ENCODE peak calls at places on chromosomes 3 and 15, in seven cellular contexts. V, Z, O, A, C, S and R are unnamed samples.

GRCh38 chr3:160090653-160091052 is 102.0 kb downstream of the IL12A start:
- DNase-seq in O (no peak), A (no peak), V (no peak), Z (no peak), C (no peak), S (no peak), R (no peak)

GRCh38 chr3:13497386-13497785 is 17.3 kb downstream of the HDAC11 start:
- DNase-seq in V (no peak), O (no peak), A (no peak), Z (no peak), S (no peak), C (no peak), R (peak; percentile 4)

GRCh38 chr3:14375192-14375591 is 27.2 kb upstream of the SLC6A6 start:
- DNase-seq in S (no peak), A (no peak), C (no peak), Z (no peak), O (no peak), V (no peak), R (no peak)

GRCh38 chr3:14803101-14803980 is 15.4 kb upstream of the FGD5 start:
- DNase-seq in Z (no peak), C (no peak), O (no peak), V (no peak), A (no peak), S (peak; percentile 42), R (peak; percentile 72)

GRCh38 chr3:66485291-66485968 is 15.4 kb downstream of the LRIG1 start:
- DNase-seq in A (no peak), Z (no peak), V (no peak), O (no peak), C (no peak), S (no peak), R (no peak)

GRCh38 chr3:37935756-37936666 is 54.6 kb upstream of the VILL start:
- DNase-seq in S (no peak), Z (no peak), C (no peak), O (no peak), V (peak; percentile 90), A (no peak), R (no peak)

GRCh38 chr3:181631901-181632300 is 79.8 kb upstream of the SOX2 start:
- DNase-seq in C (no peak), A (no peak), Z (no peak), S (no peak), V (no peak), O (no peak), R (no peak)

GRCh38 chr3:148791955-148792354 is 35.7 kb upstream of the CPB1 start:
- DNase-seq in A (no peak), V (no peak), C (no peak), Z (no peak), S (no peak), O (no peak), R (no peak)

GRCh38 chr3:106533097-106533496 is 664.3 kb upstream of the CBLB start:
- DNase-seq in S (no peak), V (no peak), O (no peak), A (no peak), C (no peak), Z (no peak), R (no peak)

GRCh38 chr15:74710349-74711094 is 14.7 kb upstream of the EDC3 start:
- DNase-seq in C (no peak), O (no peak), S (no peak), Z (no peak), V (no peak), A (no peak), R (no peak)